ENCODE peak calls at places on chromosome X, in five cellular contexts. One of them, this sample, is unnamed.

GRCh38 chrX:11665144-11666040 is at the start of gene ARHGAP6:
- DNase-seq in GM06990: peak
- DNase-seq in Calu3: no peak
- DNase-seq in hepatocyte: peak
- DNase-seq in nephron progenitor cell: peak
- DNase-seq in this sample: peak

GRCh38 chrX:135389717-135390116 is 32.0 kb upstream of the SMIM10L2A start:
- DNase-seq in GM06990: no peak
- DNase-seq in Calu3: peak
- DNase-seq in nephron progenitor cell: no peak
- DNase-seq in hepatocyte: peak
- DNase-seq in this sample: no peak

GRCh38 chrX:9227276-9227675 is 193.3 kb upstream of the FAM9B start:
- DNase-seq in Calu3: no peak
- DNase-seq in GM06990: no peak
- DNase-seq in nephron progenitor cell: no peak
- DNase-seq in hepatocyte: no peak
- DNase-seq in this sample: no peak

GRCh38 chrX:102651968-102652744 is 873 bp downstream of the GPRASP1 start:
- DNase-seq in hepatocyte: peak
- DNase-seq in Calu3: no peak
- DNase-seq in nephron progenitor cell: peak
- DNase-seq in GM06990: no peak
- DNase-seq in this sample: peak

GRCh38 chrX:24874604-24875247 is 141.0 kb downstream of the ARX start:
- DNase-seq in nephron progenitor cell: no peak
- DNase-seq in hepatocyte: no peak
- DNase-seq in GM06990: no peak
- DNase-seq in Calu3: no peak
- DNase-seq in this sample: no peak

GRCh38 chrX:11341274-11342256 is 48.4 kb downstream of the AMELX start:
- DNase-seq in Calu3: peak
- DNase-seq in GM06990: peak
- DNase-seq in hepatocyte: peak
- DNase-seq in nephron progenitor cell: no peak
- DNase-seq in this sample: peak

GRCh38 chrX:67555578-67556203 is 11.9 kb downstream of the AR start:
- DNase-seq in GM06990: no peak
- DNase-seq in nephron progenitor cell: peak
- DNase-seq in Calu3: peak
- DNase-seq in hepatocyte: peak
- DNase-seq in this sample: no peak

GRCh38 chrX:84156831-84157230 is 31.2 kb downstream of the RPS6KA6 start:
- DNase-seq in Calu3: no peak
- DNase-seq in nephron progenitor cell: no peak
- DNase-seq in GM06990: no peak
- DNase-seq in hepatocyte: no peak
- DNase-seq in this sample: no peak

GRCh38 chrX:20284992-20285391 is 18.3 kb upstream of the RPS6KA3 start:
- DNase-seq in GM06990: no peak
- DNase-seq in Calu3: no peak
- DNase-seq in nephron progenitor cell: no peak
- DNase-seq in hepatocyte: no peak
- DNase-seq in this sample: no peak

GRCh38 chrX:107597791-107598190 is 30.5 kb upstream of the PRPS1 start:
- DNase-seq in hepatocyte: no peak
- DNase-seq in Calu3: no peak
- DNase-seq in GM06990: no peak
- DNase-seq in nephron progenitor cell: no peak
- DNase-seq in this sample: no peak

GRCh38 chrX:107600366-107600765 is 27.9 kb upstream of the PRPS1 start:
- DNase-seq in Calu3: no peak
- DNase-seq in nephron progenitor cell: no peak
- DNase-seq in hepatocyte: no peak
- DNase-seq in GM06990: no peak
- DNase-seq in this sample: no peak

GRCh38 chrX:107597264-107597663 is 31.0 kb upstream of the PRPS1 start:
- DNase-seq in Calu3: no peak
- DNase-seq in nephron progenitor cell: no peak
- DNase-seq in hepatocyte: no peak
- DNase-seq in GM06990: no peak
- DNase-seq in this sample: peak

GRCh38 chrX:107601326-107601725 is 27.0 kb upstream of the PRPS1 start:
- DNase-seq in Calu3: no peak
- DNase-seq in hepatocyte: no peak
- DNase-seq in nephron progenitor cell: no peak
- DNase-seq in GM06990: no peak
- DNase-seq in this sample: no peak

DNA sequence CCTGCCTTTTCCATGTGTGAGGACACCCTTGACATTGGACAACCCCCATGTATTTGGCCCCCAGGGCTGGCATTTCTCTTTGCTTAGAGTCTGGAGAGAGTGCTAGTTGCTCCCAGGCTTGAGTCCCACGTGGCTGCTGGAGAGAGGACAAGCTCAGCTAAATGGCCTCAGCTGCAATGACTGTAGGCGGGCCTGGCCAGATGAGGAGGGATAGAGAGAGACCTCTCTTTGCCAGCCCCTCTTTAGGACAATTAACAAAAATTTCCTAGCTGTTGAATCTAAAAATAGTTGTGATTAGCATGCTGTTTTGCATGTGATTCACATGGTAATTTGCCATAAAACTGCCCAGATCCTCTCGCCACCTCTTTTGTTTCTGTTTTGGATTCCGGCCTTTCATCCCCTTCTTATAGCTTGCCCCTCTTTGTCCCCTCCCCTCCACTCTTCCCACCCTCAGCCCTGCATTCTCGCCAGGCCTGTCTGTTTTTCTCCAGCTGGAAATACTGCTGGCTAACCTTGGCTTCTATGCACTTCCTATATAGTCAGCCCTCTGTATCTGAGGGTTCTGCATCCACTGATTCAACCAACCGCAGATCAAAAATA is 28.8 kb upstream of the PRPS1 start:
- DNase-seq in nephron progenitor cell: no peak
- DNase-seq in hepatocyte: no peak
- DNase-seq in Calu3: no peak
- DNase-seq in GM06990: no peak
- DNase-seq in this sample: peak
- TF ChIP-seq CTCF in nephron progenitor cell: no peak
- TF ChIP-seq CTCF in hepatocyte: no peak
- TF ChIP-seq CTCF in Calu3: no peak
- TF ChIP-seq CTCF in GM06990: no peak
- TF ChIP-seq CTCF in this sample: no peak

GRCh38 chrX:100606753-100607152 is 22.0 kb downstream of the TNMD start:
- DNase-seq in Calu3: no peak
- DNase-seq in nephron progenitor cell: no peak
- DNase-seq in hepatocyte: no peak
- DNase-seq in GM06990: no peak
- DNase-seq in this sample: no peak
- TF ChIP-seq CTCF in Calu3: no peak
- TF ChIP-seq CTCF in nephron progenitor cell: no peak
- TF ChIP-seq CTCF in hepatocyte: no peak
- TF ChIP-seq CTCF in GM06990: no peak
- TF ChIP-seq CTCF in this sample: no peak

GRCh38 chrX:17355976-17356375 is 19.0 kb upstream of the NHS start:
- DNase-seq in Calu3: no peak
- DNase-seq in GM06990: no peak
- DNase-seq in hepatocyte: no peak
- DNase-seq in nephron progenitor cell: no peak
- DNase-seq in this sample: no peak

GRCh38 chrX:17359500-17359899 is 15.5 kb upstream of the NHS start:
- DNase-seq in Calu3: no peak
- DNase-seq in GM06990: no peak
- DNase-seq in hepatocyte: no peak
- DNase-seq in nephron progenitor cell: no peak
- DNase-seq in this sample: no peak

DNA sequence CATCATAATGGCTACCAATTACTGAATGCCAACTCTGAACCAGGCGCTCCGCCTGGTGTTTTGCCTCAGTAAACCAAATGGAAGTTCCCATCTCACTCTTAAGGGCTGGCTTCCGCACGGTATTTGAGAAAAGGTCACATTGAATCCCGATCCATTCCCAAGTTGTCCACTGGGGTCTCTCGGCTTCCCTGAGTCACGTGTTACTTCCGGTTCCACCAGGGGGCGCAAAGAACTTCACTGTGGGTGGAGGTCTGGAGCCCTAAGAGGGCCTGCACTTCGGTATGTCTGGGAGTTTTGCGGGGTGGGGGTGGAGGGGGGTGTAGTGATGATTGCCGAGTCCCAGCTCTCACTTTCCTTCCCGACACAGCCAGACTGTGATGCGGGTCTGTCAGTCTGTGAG is 13.4 kb upstream of the NHS start:
- DNase-seq in GM06990: no peak
- DNase-seq in Calu3: peak
- DNase-seq in hepatocyte: no peak
- DNase-seq in nephron progenitor cell: peak
- DNase-seq in this sample: no peak
- TF ChIP-seq CTCF in GM06990: peak
- TF ChIP-seq CTCF in Calu3: peak
- TF ChIP-seq CTCF in hepatocyte: peak
- TF ChIP-seq CTCF in nephron progenitor cell: peak
- TF ChIP-seq CTCF in this sample: no peak

GRCh38 chrX:47646636-47647035 is 3.7 kb downstream of the ELK1 start:
- DNase-seq in Calu3: no peak
- DNase-seq in GM06990: no peak
- DNase-seq in hepatocyte: no peak
- DNase-seq in nephron progenitor cell: no peak
- DNase-seq in this sample: no peak
- TF ChIP-seq CTCF in Calu3: no peak
- TF ChIP-seq CTCF in GM06990: no peak
- TF ChIP-seq CTCF in hepatocyte: no peak
- TF ChIP-seq CTCF in nephron progenitor cell: no peak
- TF ChIP-seq CTCF in this sample: no peak

DNA sequence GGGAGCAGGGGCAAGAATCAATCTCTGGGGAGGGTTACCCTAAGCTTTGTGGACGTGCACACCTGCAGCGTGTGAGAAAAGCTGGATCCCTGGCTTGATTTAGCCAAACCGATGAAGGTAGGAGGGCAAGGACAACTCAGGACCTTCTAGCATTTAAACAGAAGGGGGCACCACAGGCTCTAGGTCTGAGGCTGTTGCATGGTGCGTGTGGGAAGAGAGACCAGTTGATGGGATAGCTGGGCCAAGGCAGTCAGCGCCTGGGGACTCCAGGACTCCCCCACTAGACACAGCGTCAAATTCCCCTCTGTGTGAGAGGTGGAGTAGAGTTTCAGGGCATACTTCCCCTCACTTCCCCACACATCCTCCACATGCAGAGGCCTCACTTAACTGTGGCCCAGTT is 4.3 kb downstream of the GABRQ start:
- DNase-seq in hepatocyte: peak
- DNase-seq in Calu3: peak
- DNase-seq in GM06990: no peak
- DNase-seq in nephron progenitor cell: peak
- DNase-seq in this sample: peak
- TF ChIP-seq CTCF in hepatocyte: peak
- TF ChIP-seq CTCF in Calu3: no peak
- TF ChIP-seq CTCF in GM06990: peak
- TF ChIP-seq CTCF in nephron progenitor cell: peak
- TF ChIP-seq CTCF in this sample: no peak

GRCh38 chrX:95945528-95945927 is 739.1 kb upstream of the DIAPH2 start:
- DNase-seq in GM06990: no peak
- DNase-seq in hepatocyte: no peak
- DNase-seq in nephron progenitor cell: no peak
- DNase-seq in Calu3: no peak
- DNase-seq in this sample: no peak
- TF ChIP-seq CTCF in GM06990: no peak
- TF ChIP-seq CTCF in hepatocyte: no peak
- TF ChIP-seq CTCF in nephron progenitor cell: no peak
- TF ChIP-seq CTCF in Calu3: no peak
- TF ChIP-seq CTCF in this sample: no peak

GRCh38 chrX:134258202-134258601 is 21.2 kb downstream of the CCDC160 start:
- DNase-seq in nephron progenitor cell: no peak
- DNase-seq in Calu3: no peak
- DNase-seq in GM06990: no peak
- DNase-seq in hepatocyte: no peak
- DNase-seq in this sample: no peak

GRCh38 chrX:134254511-134254910 is 17.5 kb downstream of the CCDC160 start:
- DNase-seq in GM06990: no peak
- DNase-seq in nephron progenitor cell: no peak
- DNase-seq in hepatocyte: no peak
- DNase-seq in Calu3: no peak
- DNase-seq in this sample: no peak

GRCh38 chrX:134255555-134255954 is 18.6 kb downstream of the CCDC160 start:
- DNase-seq in nephron progenitor cell: no peak
- DNase-seq in hepatocyte: no peak
- DNase-seq in GM06990: no peak
- DNase-seq in Calu3: no peak
- DNase-seq in this sample: no peak

GRCh38 chrX:134251241-134251640 is 14.3 kb downstream of the CCDC160 start:
- DNase-seq in Calu3: no peak
- DNase-seq in GM06990: no peak
- DNase-seq in hepatocyte: no peak
- DNase-seq in nephron progenitor cell: no peak
- DNase-seq in this sample: no peak

DNA sequence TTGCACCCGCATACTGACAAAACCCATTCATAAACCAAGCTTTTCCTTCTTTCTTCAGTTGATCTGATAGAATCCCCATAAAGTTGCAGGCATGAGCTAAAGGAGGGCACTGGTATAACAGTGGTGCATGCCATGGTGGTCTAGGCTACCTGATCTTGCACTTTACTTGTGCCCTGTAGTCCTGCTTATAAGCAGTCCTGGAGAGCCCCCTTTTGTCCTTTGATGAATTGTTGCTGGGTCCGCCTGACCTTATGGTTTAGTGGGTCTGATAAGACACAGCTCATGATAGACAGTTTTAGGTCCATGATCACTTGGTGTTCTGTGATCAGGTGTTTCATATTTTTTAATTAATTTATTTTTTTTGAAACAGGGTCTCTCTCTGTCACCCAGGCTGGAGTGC is 19.7 kb downstream of the CCDC160 start:
- DNase-seq in hepatocyte: no peak
- DNase-seq in GM06990: no peak
- DNase-seq in Calu3: no peak
- DNase-seq in nephron progenitor cell: no peak
- DNase-seq in this sample: no peak
- TF ChIP-seq CTCF in hepatocyte: no peak
- TF ChIP-seq CTCF in GM06990: no peak
- TF ChIP-seq CTCF in Calu3: no peak
- TF ChIP-seq CTCF in nephron progenitor cell: no peak
- TF ChIP-seq CTCF in this sample: no peak

This sample was measured in GM13976.